ENCODE peak calls at places on chromosomes 11 and 22, in eight cellular contexts. L, O, U, T, F, V, Z and R are unnamed samples.

GRCh38 chr11:43367382-43368178 is 8.9 kb downstream of the TTC17 start:
- DNase-seq in U (no peak), Z (peak), T (no peak), L (no peak), F (no peak), O (no peak), V (no peak), R (no peak)

GRCh38 chr11:132347156-132348090 is 977.0 kb downstream of the NTM start:
- DNase-seq in L (no peak), U (no peak), Z (no peak), F (no peak), T (no peak), V (no peak), O (no peak), R (no peak)

GRCh38 chr11:19988598-19988997 is 171.7 kb downstream of the DBX1 start:
- DNase-seq in Z (peak), L (peak), V (no peak), T (no peak), O (peak), F (no peak), U (no peak), R (peak)

GRCh38 chr11:8765294-8765693 is 82.7 kb downstream of the RPL27A start:
- DNase-seq in Z (peak), O (no peak), T (no peak), U (peak), V (no peak), L (no peak), F (no peak), R (peak)

GRCh38 chr11:64893194-64894069 is 15.0 kb upstream of the EHD1 start:
- DNase-seq in V (no peak), L (no peak), T (no peak), F (no peak), O (no peak), U (peak), Z (no peak), R (no peak)

GRCh38 chr11:101082813-101083212 is 46.8 kb downstream of the PGR start:
- DNase-seq in O (no peak), F (no peak), T (no peak), L (no peak), V (no peak), U (no peak), Z (no peak), R (no peak)

GRCh38 chr22:38222797-38223119 is 21.0 kb downstream of the MAFF start:
- DNase-seq in F (no peak), L (no peak), T (no peak), Z (no peak), O (no peak), V (no peak), U (no peak), R (no peak)

GRCh38 chr22:36640106-36640672 is 63.4 kb downstream of the CACNG2 start:
- DNase-seq in V (no peak), O (no peak), U (no peak), F (no peak), L (no peak), Z (no peak), T (no peak), R (no peak)

GRCh38 chr11:118608268-118609214 is 1.1 kb downstream of the PHLDB1 start:
- DNase-seq in L (peak), O (peak), U (no peak), V (peak), T (peak), F (no peak), Z (peak), R (peak)

GRCh38 chr11:38005597-38005996 is 1407.6 kb upstream of the RAG2 start:
- DNase-seq in L (no peak), O (no peak), Z (peak), V (no peak), T (no peak), F (no peak), U (no peak), R (no peak)

GRCh38 chr11:57353461-57354251 is 15.5 kb downstream of the P2RX3 start:
- DNase-seq in U (no peak), L (no peak), Z (no peak), O (no peak), F (no peak), V (no peak), T (no peak), R (no peak)

GRCh38 chr22:47434336-47435203 is 672.1 kb downstream of the TBC1D22A start:
- DNase-seq in O (peak), T (peak), Z (no peak), V (no peak), F (no peak), U (no peak), L (no peak), R (no peak)

GRCh38 chr11:68632802-68633201 is 51.5 kb upstream of the GAL start:
- DNase-seq in L (no peak), V (peak), Z (peak), O (no peak), F (no peak), U (peak), T (no peak), R (peak)

GRCh38 chr22:49968831-49969661 is 8.5 kb downstream of the PIM3 start:
- DNase-seq in V (peak), O (peak), Z (no peak), F (no peak), L (no peak), U (no peak), T (peak), R (no peak)

GRCh38 chr22:49301398-49302149 is 526.1 kb downstream of the BRD1 start:
- DNase-seq in Z (no peak), O (no peak), F (no peak), U (no peak), T (peak), V (peak), L (no peak), R (no peak)

GRCh38 chr11:1631066-1631568 is 1.5 kb downstream of the KRTAP5-5 start:
- DNase-seq in Z (no peak), L (no peak), V (no peak), U (no peak), T (no peak), F (no peak), O (peak), R (no peak)

GRCh38 chr22:29194269-29194668 is 11.4 kb upstream of the EMID1 start:
- DNase-seq in O (no peak), U (no peak), Z (no peak), T (no peak), F (no peak), V (no peak), L (no peak), R (no peak)

GRCh38 chr11:19962053-19962794 is 198.1 kb downstream of the DBX1 start:
- DNase-seq in O (no peak), T (no peak), U (no peak), V (no peak), F (no peak), L (no peak), Z (no peak), R (no peak)

GRCh38 chr22:37904572-37905533 is 1.2 kb upstream of the MICALL1 start:
- DNase-seq in V (peak), L (peak), F (no peak), Z (peak), U (peak), O (peak), T (peak), R (peak)

GRCh38 chr11:46346886-46347636 is at the start of gene DGKZ:
- DNase-seq in V (peak), O (peak), L (peak), U (peak), Z (peak), T (no peak), F (peak), R (peak)

GRCh38 chr11:46348986-46349401 is 1.7 kb downstream of the DGKZ start:
- DNase-seq in V (no peak), T (no peak), O (no peak), F (no peak), U (no peak), L (no peak), Z (no peak), R (no peak)

GRCh38 chr11:46347637-46348311 is 511 bp downstream of the DGKZ start:
- DNase-seq in U (no peak), Z (no peak), L (peak), V (no peak), O (peak), T (no peak), F (no peak), R (no peak)

GRCh38 chr11:46350695-46351094 is 3.4 kb downstream of the DGKZ start:
- DNase-seq in L (no peak), O (no peak), V (no peak), U (no peak), Z (no peak), F (no peak), T (no peak), R (no peak)

GRCh38 chr11:46348566-46348981 is 1.3 kb downstream of the DGKZ start:
- DNase-seq in L (peak), F (no peak), O (no peak), V (no peak), T (no peak), U (no peak), Z (no peak), R (no peak)
- TF ChIP-seq POLR2A in L (no peak), F (no peak), O (no peak), V (no peak), T (no peak), U (no peak), Z (no peak), R (no peak)

GRCh38 chr11:33869511-33870422 is 22.1 kb downstream of the LMO2 start:
- DNase-seq in Z (peak), T (peak), U (no peak), F (peak), O (no peak), V (peak), L (peak), R (peak)
- TF ChIP-seq POLR2A in Z (no peak), T (no peak), U (no peak), F (no peak), O (no peak), V (no peak), L (peak), R (no peak)

GRCh38 chr11:46611526-46612304 is 5.3 kb downstream of the HARBI1 start:
- DNase-seq in V (no peak), T (no peak), O (no peak), L (no peak), Z (no peak), U (no peak), F (no peak), R (no peak)
- TF ChIP-seq POLR2A in V (no peak), T (no peak), O (no peak), L (no peak), Z (no peak), U (no peak), F (no peak), R (no peak)

GRCh38 chr22:33054276-33054675 is 3.9 kb downstream of the SYN3 start:
- DNase-seq in T (no peak), U (no peak), O (no peak), Z (no peak), V (no peak), L (no peak), F (no peak), R (no peak)
- TF ChIP-seq POLR2A in T (no peak), U (no peak), O (no peak), Z (no peak), V (no peak), L (no peak), F (no peak), R (no peak)

DNA sequence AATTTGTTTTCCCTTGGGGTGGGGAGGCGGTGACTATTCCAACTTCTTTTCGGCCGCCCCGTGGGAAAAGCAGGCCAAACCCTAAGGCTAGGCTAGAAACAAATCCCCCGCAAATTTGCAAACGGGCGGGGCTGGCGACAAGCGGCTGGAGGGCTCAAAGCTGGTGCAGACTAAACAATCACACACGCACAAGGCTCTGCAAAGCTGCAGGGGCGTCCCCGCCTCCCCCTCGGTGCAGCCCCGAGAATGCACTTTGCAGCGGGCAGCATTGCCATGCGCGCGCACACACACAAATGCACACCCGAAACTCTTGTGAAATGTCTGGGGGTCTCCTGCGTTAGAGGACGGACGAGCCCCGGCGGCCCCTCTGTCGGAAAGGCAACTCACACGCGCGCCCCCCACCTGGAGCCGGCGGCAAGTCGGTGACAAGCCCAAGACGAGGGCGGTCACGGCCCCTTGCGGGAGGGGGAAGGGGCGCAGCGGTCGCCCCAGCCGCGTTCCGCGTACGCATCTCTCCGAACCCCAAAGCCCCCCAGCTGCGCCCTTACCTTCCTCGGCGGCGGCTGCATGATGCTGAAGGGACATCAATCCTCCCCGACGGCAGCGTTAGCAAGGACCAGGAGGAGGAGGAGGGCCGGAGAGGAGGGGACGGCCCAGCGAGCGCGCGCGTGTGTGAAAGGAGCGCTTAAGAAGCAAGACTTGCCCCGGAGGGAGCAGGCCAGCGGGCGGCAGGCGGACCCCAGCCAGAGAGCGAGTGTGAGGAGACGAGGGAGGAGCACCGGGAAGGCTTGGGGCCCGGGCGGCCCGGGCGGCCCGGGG is 600 bp downstream of the FCHSD2 start:
- DNase-seq in O (peak), V (peak), L (peak), T (no peak), Z (peak), U (peak), F (peak), R (peak)
- TF ChIP-seq POLR2A in O (no peak), V (no peak), L (no peak), T (no peak), Z (no peak), U (no peak), F (no peak), R (no peak)

GRCh38 chr22:42565956-42566355 is 12.2 kb downstream of the SERHL2 start:
- DNase-seq in Z (no peak), F (no peak), L (no peak), O (no peak), U (no peak), V (no peak), T (no peak), R (no peak)
- TF ChIP-seq POLR2A in Z (no peak), F (no peak), L (no peak), O (no peak), U (no peak), V (no peak), T (no peak), R (no peak)

GRCh38 chr22:42515896-42516295 is 3.7 kb downstream of the RRP7A start:
- DNase-seq in T (no peak), F (no peak), L (no peak), V (peak), U (no peak), Z (no peak), O (no peak), R (no peak)

GRCh38 chr22:42509548-42509947 is 10.0 kb downstream of the RRP7A start:
- DNase-seq in L (no peak), T (no peak), U (no peak), V (no peak), O (no peak), F (no peak), Z (no peak), R (no peak)

GRCh38 chr22:42511401-42511891 is 8.2 kb downstream of the RRP7A start:
- DNase-seq in U (no peak), T (no peak), F (no peak), L (no peak), O (no peak), Z (no peak), V (no peak), R (no peak)
- TF ChIP-seq POLR2A in U (no peak), T (no peak), F (no peak), L (no peak), O (no peak), Z (no peak), V (no peak), R (no peak)

GRCh38 chr11:416051-416756 is 1.4 kb upstream of the SIGIRR start:
- DNase-seq in O (no peak), F (no peak), U (no peak), L (peak), Z (no peak), T (no peak), V (no peak), R (no peak)
- TF ChIP-seq POLR2A in O (no peak), F (no peak), U (no peak), L (peak), Z (no peak), T (no peak), V (no peak), R (no peak)

GRCh38 chr11:35216962-35217667 is 78.1 kb downstream of the CD44 start:
- DNase-seq in O (no peak), T (no peak), V (peak), U (no peak), L (no peak), Z (no peak), F (no peak), R (no peak)
- TF ChIP-seq POLR2A in O (no peak), T (no peak), V (no peak), U (no peak), L (no peak), Z (no peak), F (no peak), R (no peak)